ENCODE peak calls at places on chromosome 10, in five cellular contexts. U is RWPE2, D is MM.1S, T is ovary, M is PC-9. Z is an unnamed sample.

GRCh38 chr10:48444266-48444665 is 137.8 kb downstream of the MAPK8 start:
- DNase-seq in U (no peak), D (no peak), T (no peak), M (no peak), Z (no peak)

GRCh38 chr10:133006202-133006601 is 63.8 kb upstream of the CFAP46 start:
- DNase-seq in U (no peak), D (no peak), T (no peak), M (no peak), Z (no peak)

GRCh38 chr10:98055875-98056516 is 25.6 kb upstream of the CRTAC1 start:
- DNase-seq in U (no peak), D (peak), T (no peak), M (no peak), Z (no peak)

GRCh38 chr10:131830446-131831130 is 70.2 kb upstream of the PPP2R2D start:
- DNase-seq in U (peak), D (no peak), T (peak), M (no peak), Z (peak)

GRCh38 chr10:121873236-121873635 is 54.6 kb downstream of the ATE1 start:
- DNase-seq in U (no peak), D (no peak), T (no peak), M (no peak), Z (no peak)

GRCh38 chr10:7561216-7561893 is 105.4 kb downstream of the ITIH5 start:
- DNase-seq in U (no peak), D (no peak), T (peak), M (no peak), Z (peak)

GRCh38 chr10:11082551-11082950 is 64.9 kb downstream of the CELF2 start:
- DNase-seq in U (no peak), D (no peak), T (no peak), M (no peak), Z (no peak)

GRCh38 chr10:15405319-15405718 is 34.2 kb upstream of the FAM171A1 start:
- DNase-seq in U (no peak), D (no peak), T (no peak), M (no peak), Z (no peak)

GRCh38 chr10:70651661-70652060 is 20.6 kb upstream of the ADAMTS14 start:
- DNase-seq in U (no peak), D (no peak), T (no peak), M (no peak), Z (no peak)

GRCh38 chr10:127415901-127416630 is 133.0 kb upstream of the NPS start:
- DNase-seq in U (no peak), D (no peak), T (no peak), M (no peak), Z (no peak)

GRCh38 chr10:17547026-17547425 is 70.1 kb downstream of the HACD1 start:
- DNase-seq in U (no peak), D (no peak), T (no peak), M (no peak), Z (no peak)

GRCh38 chr10:5041471-5042023 is 37.9 kb upstream of the AKR1C2 start:
- DNase-seq in U (no peak), D (no peak), T (no peak), M (no peak), Z (no peak)

GRCh38 chr10:110507303-110507702 is 9.6 kb downstream of the DUSP5 start:
- DNase-seq in U (no peak), D (no peak), T (no peak), M (no peak), Z (no peak)

GRCh38 chr10:128254486-128254885 is 128.3 kb upstream of the MKI67 start:
- DNase-seq in U (no peak), D (no peak), T (no peak), M (no peak), Z (no peak)

GRCh38 chr10:130516141-130516540 is 379.9 kb downstream of the GLRX3 start:
- DNase-seq in U (no peak), D (no peak), T (no peak), M (no peak), Z (no peak)
- H3K4me3 ChIP-seq in U (no peak), D (no peak), T (no peak), M (no peak), Z (no peak)

GRCh38 chr10:34313353-34313752 is 501.7 kb downstream of the PARD3 start:
- DNase-seq in U (no peak), D (no peak), T (no peak), M (no peak), Z (no peak)
- H3K27ac ChIP-seq in U (no peak), D (no peak), T (no peak), M (no peak), Z (no peak)

GRCh38 chr10:43338117-43338516 is 33.3 kb upstream of the FXYD4 start:
- DNase-seq in U (no peak), D (no peak), T (no peak), M (no peak), Z (no peak)
- TF ChIP-seq CTCF in U (no peak), D (no peak), T (no peak), M (no peak), Z (no peak)

GRCh38 chr10:43228783-43229207 is 38.1 kb downstream of the RASGEF1A start:
- DNase-seq in U (no peak), D (no peak), T (no peak), M (no peak), Z (peak)
- H3K4me3 ChIP-seq in U (no peak), D (no peak), T (no peak), M (no peak), Z (peak)

DNA sequence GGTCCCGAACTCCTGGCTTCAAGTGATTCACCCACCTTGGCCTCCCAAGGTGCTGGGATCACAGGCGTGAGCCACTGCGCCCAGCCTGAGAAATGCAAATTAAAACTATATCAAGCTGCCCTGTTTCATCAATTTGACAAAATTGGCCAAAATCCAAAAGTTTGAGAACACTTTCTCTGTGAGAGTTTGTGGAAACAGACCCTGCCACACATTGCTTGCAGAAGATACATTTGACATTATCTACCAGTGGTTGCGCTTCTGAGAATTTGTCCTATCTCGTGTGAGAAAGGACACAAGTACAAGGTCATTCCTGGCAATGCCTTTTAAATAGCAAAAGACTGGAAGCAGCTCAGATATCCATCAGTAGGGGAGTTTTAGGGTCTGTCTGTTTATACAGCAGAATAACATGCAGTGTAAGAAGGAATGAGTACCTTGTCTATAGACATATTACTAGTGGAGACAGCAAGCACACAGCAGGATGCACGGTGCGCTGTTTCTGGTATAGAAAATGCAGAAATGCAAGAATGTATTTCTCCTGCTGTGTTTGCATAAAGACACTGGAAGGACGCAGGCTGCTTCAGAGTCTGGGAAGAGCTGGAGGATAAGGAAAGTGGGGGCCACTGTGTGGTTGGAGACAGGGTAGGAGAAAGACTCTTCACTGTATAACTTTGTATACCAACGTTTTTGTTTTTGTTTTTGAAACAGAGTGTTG is 4.3 kb downstream of the LHPP start:
- DNase-seq in U (no peak), D (no peak), T (no peak), M (no peak), Z (no peak)
- H3K27ac ChIP-seq in U (no peak), D (no peak), T (no peak), M (no peak), Z (no peak)

GRCh38 chr10:117226813-117227451 is 14.0 kb upstream of the SLC18A2 start:
- DNase-seq in U (no peak), D (no peak), T (peak), M (no peak), Z (no peak)
- TF ChIP-seq CTCF in U (peak), D (peak), T (no peak), M (peak), Z (no peak)

Z was measured in psoas muscle.